ENCODE peak calls at places on chromosome X, in ten cellular contexts. Q is A673; W is non-pigmented ciliary epithelial cell; Z is ovary; P is kidney; G is midbrain; U is putamen; J is activated T-cell treated with anti-CD3 and anti-CD28 coated beads, Interleukin-2, amount 50 U/mL, for 4 hours; S is WTC11; X is H9. Y is an unnamed sample.

GRCh38 chrX:15882704-15883539 is 28.3 kb upstream of the AP1S2 start:
- DNase-seq in Q (no peak), U (no peak), S (no peak), J (no peak), X (no peak), G (no peak), P (no peak), W (no peak), Z (no peak), Y (no peak)

GRCh38 chrX:39840141-39841126 is 257.3 kb downstream of the BCOR start:
- DNase-seq in Z (no peak), Q (peak), W (no peak), G (no peak), S (no peak), P (no peak), X (no peak), J (no peak), U (no peak), Y (no peak)

GRCh38 chrX:68835468-68835867 is 6.6 kb downstream of the EFNB1 start:
- DNase-seq in Z (no peak), Q (no peak), P (no peak), X (peak), J (no peak), U (no peak), S (no peak), W (no peak), G (no peak), Y (no peak)

GRCh38 chrX:431492-432132 is 44.9 kb upstream of the PPP2R3B start:
- DNase-seq in Z (no peak), U (no peak), G (no peak), P (no peak), X (no peak), Q (no peak), W (no peak), J (no peak), S (no peak), Y (no peak)

GRCh38 chrX:75522565-75523411 is at the start of gene ZDHHC15:
- DNase-seq in Q (peak), U (peak), Z (peak), G (peak), X (peak), S (peak), W (no peak), J (peak), P (peak), Y (peak)

GRCh38 chrX:66110112-66110511 is 53.9 kb upstream of the HEPH start:
- DNase-seq in P (no peak), U (no peak), W (no peak), Z (no peak), G (no peak), X (peak), Q (peak), S (peak), J (no peak), Y (peak)

GRCh38 chrX:150902434-150903109 is 4.1 kb upstream of the CD99L2 start:
- DNase-seq in G (no peak), X (peak), U (no peak), Q (peak), W (no peak), S (peak), J (no peak), Z (no peak), P (no peak), Y (no peak)

GRCh38 chrX:115940348-115940747 is 230.2 kb upstream of the AGTR2 start:
- DNase-seq in S (no peak), X (no peak), P (no peak), U (no peak), J (no peak), Q (no peak), G (no peak), Z (no peak), W (no peak), Y (no peak)

GRCh38 chrX:16666541-16666940 is 16.6 kb downstream of the S100G start:
- DNase-seq in X (no peak), U (peak), J (no peak), S (no peak), P (no peak), Q (peak), W (no peak), Z (no peak), G (peak), Y (peak)

GRCh38 chrX:135522132-135522530 is 1.7 kb downstream of the INTS6L start:
- DNase-seq in P (no peak), Q (no peak), W (no peak), J (no peak), Z (no peak), X (no peak), G (peak), U (no peak), S (no peak), Y (no peak)

GRCh38 chrX:72366178-72366577 is 60.5 kb upstream of the CITED1 start:
- DNase-seq in Z (no peak), J (no peak), Q (no peak), W (no peak), S (no peak), P (no peak), U (no peak), G (no peak), X (no peak), Y (no peak)

GRCh38 chrX:31366076-31366475 is 294.2 kb upstream of the FTHL17 start:
- DNase-seq in U (no peak), X (no peak), S (no peak), Q (no peak), P (no peak), G (no peak), Z (no peak), W (no peak), J (no peak), Y (no peak)

GRCh38 chrX:85980286-85980685 is 67.1 kb downstream of the CHM start:
- DNase-seq in X (no peak), J (no peak), Q (no peak), P (no peak), G (no peak), Z (no peak), U (no peak), W (no peak), S (no peak), Y (no peak)

GRCh38 chrX:77448170-77448569 is 981 bp downstream of the FGF16 start:
- DNase-seq in W (no peak), Z (no peak), P (no peak), J (no peak), Q (no peak), G (no peak), S (peak), U (no peak), X (peak), Y (no peak)

GRCh38 chrX:13903405-13903804 is 86.5 kb upstream of the GPM6B start:
- DNase-seq in U (no peak), S (no peak), Z (no peak), X (no peak), W (no peak), Q (no peak), J (no peak), G (no peak), P (no peak), Y (no peak)

Y was measured in globus pallidus.